ENCODE peak calls at places on chromosomes 12 and 14, in five cellular contexts. One of them, this sample, is unnamed.

GRCh38 chr12:125254856-125255255 is 189.6 kb downstream of the AACS start:
- DNase-seq in effector CD4-positive, alpha-beta T cell: no peak
- DNase-seq in HuH-7: no peak
- DNase-seq in hypothalamus: no peak
- DNase-seq in psoas muscle: no peak
- DNase-seq in this sample: no peak

GRCh38 chr14:60288279-60288678 is 39.3 kb downstream of the PPM1A start:
- DNase-seq in effector CD4-positive, alpha-beta T cell: no peak
- DNase-seq in HuH-7: no peak
- DNase-seq in hypothalamus: no peak
- DNase-seq in psoas muscle: no peak
- DNase-seq in this sample: no peak

GRCh38 chr12:11840350-11840749 is 190.9 kb downstream of the ETV6 start:
- DNase-seq in effector CD4-positive, alpha-beta T cell: no peak
- DNase-seq in HuH-7: no peak
- DNase-seq in hypothalamus: no peak
- DNase-seq in psoas muscle: no peak
- DNase-seq in this sample: no peak

GRCh38 chr14:60753264-60754126 is 18.9 kb downstream of the MNAT1 start:
- DNase-seq in effector CD4-positive, alpha-beta T cell: peak
- DNase-seq in HuH-7: no peak
- DNase-seq in hypothalamus: no peak
- DNase-seq in psoas muscle: no peak
- DNase-seq in this sample: no peak

GRCh38 chr12:85441740-85442139 is 161.7 kb downstream of the ALX1 start:
- DNase-seq in effector CD4-positive, alpha-beta T cell: no peak
- DNase-seq in HuH-7: no peak
- DNase-seq in hypothalamus: no peak
- DNase-seq in psoas muscle: no peak
- DNase-seq in this sample: no peak

GRCh38 chr12:4855121-4855924 is 54.4 kb upstream of the KCNA1 start:
- DNase-seq in effector CD4-positive, alpha-beta T cell: peak
- DNase-seq in HuH-7: peak
- DNase-seq in hypothalamus: peak
- DNase-seq in psoas muscle: no peak
- DNase-seq in this sample: peak

GRCh38 chr12:40197590-40197989 is 27.2 kb upstream of the LRRK2 start:
- DNase-seq in effector CD4-positive, alpha-beta T cell: no peak
- DNase-seq in HuH-7: no peak
- DNase-seq in hypothalamus: no peak
- DNase-seq in psoas muscle: no peak
- DNase-seq in this sample: no peak

GRCh38 chr12:127655691-127656090 is 611.3 kb upstream of the TMEM132C start:
- DNase-seq in effector CD4-positive, alpha-beta T cell: no peak
- DNase-seq in HuH-7: no peak
- DNase-seq in hypothalamus: no peak
- DNase-seq in psoas muscle: no peak
- DNase-seq in this sample: no peak

GRCh38 chr12:117842630-117843029 is 126.2 kb downstream of the KSR2 start:
- DNase-seq in effector CD4-positive, alpha-beta T cell: no peak
- DNase-seq in HuH-7: no peak
- DNase-seq in hypothalamus: no peak
- DNase-seq in psoas muscle: no peak
- DNase-seq in this sample: no peak

GRCh38 chr12:26863515-26863914 is 30.5 kb upstream of the ITPR2 start:
- DNase-seq in effector CD4-positive, alpha-beta T cell: no peak
- DNase-seq in HuH-7: no peak
- DNase-seq in hypothalamus: no peak
- DNase-seq in psoas muscle: no peak
- DNase-seq in this sample: peak

GRCh38 chr12:52151859-52152783 is 39.7 kb downstream of the KRT80 start:
- DNase-seq in effector CD4-positive, alpha-beta T cell: peak
- DNase-seq in HuH-7: peak
- DNase-seq in hypothalamus: no peak
- DNase-seq in psoas muscle: peak
- DNase-seq in this sample: peak

GRCh38 chr14:29853272-29853671 is 74.4 kb downstream of the PRKD1 start:
- DNase-seq in effector CD4-positive, alpha-beta T cell: no peak
- DNase-seq in HuH-7: no peak
- DNase-seq in hypothalamus: no peak
- DNase-seq in psoas muscle: no peak
- DNase-seq in this sample: no peak

GRCh38 chr14:70289138-70289537 is 70.3 kb downstream of the COX16 start:
- DNase-seq in effector CD4-positive, alpha-beta T cell: no peak
- DNase-seq in HuH-7: no peak
- DNase-seq in hypothalamus: no peak
- DNase-seq in psoas muscle: no peak
- DNase-seq in this sample: peak

GRCh38 chr12:71686658-71687025 is 760 bp downstream of the TMEM19 start:
- DNase-seq in effector CD4-positive, alpha-beta T cell: no peak
- DNase-seq in HuH-7: no peak
- DNase-seq in hypothalamus: no peak
- DNase-seq in psoas muscle: no peak
- DNase-seq in this sample: no peak

GRCh38 chr14:53951661-53952265 is 4.9 kb downstream of the BMP4 start:
- DNase-seq in effector CD4-positive, alpha-beta T cell: no peak
- DNase-seq in HuH-7: no peak
- DNase-seq in hypothalamus: no peak
- DNase-seq in psoas muscle: no peak
- DNase-seq in this sample: no peak

This sample was measured in HAP-1.